ENCODE peak calls at places on chromosomes 5 and 9, in six cellular contexts. A, W, G, F, I and C are unnamed samples.

GRCh38 chr9:304519-305185 is 90.0 kb downstream of the DOCK8 start:
- DNase-seq in A (no peak), W (no peak), I (no peak), G (no peak), F (no peak), C (no peak)

GRCh38 chr9:120735415-120736126 is 21.3 kb upstream of the MEGF9 start:
- DNase-seq in A (no peak), W (peak; percentile 60), G (peak; percentile 83), F (no peak), I (peak; percentile 87), C (no peak)

GRCh38 chr5:149389552-149390495 is 10.7 kb upstream of the IL17B start:
- DNase-seq in I (no peak), G (no peak), A (no peak), W (no peak), F (peak; percentile 91), C (no peak)

GRCh38 chr5:79236970-79237734 is 1.2 kb downstream of the JMY start:
- DNase-seq in A (peak; percentile 43), F (peak; percentile 72), I (peak; percentile 77), W (peak; percentile 60), G (peak; percentile 56), C (peak; percentile 69)

GRCh38 chr5:178248750-178249149 is 16.1 kb upstream of the PHYKPL start:
- DNase-seq in A (no peak), F (no peak), G (no peak), W (no peak), I (no peak), C (no peak)

GRCh38 chr9:124513374-124513994 is 6.3 kb upstream of the NR5A1 start:
- DNase-seq in A (no peak), F (no peak), I (no peak), G (no peak), W (no peak), C (no peak)

GRCh38 chr5:87741891-87742290 is 329.2 kb upstream of the CCNH start:
- DNase-seq in W (no peak), G (no peak), I (no peak), A (no peak), F (no peak), C (no peak)

GRCh38 chr5:152532714-152533113 is 127.6 kb upstream of the NMUR2 start:
- DNase-seq in F (no peak), G (no peak), W (peak; percentile 7), A (peak; percentile 55), I (no peak), C (no peak)

GRCh38 chr9:119216891-119217290 is 152.3 kb downstream of the BRINP1 start:
- DNase-seq in W (no peak), A (no peak), I (no peak), F (peak; percentile 86), G (no peak), C (peak; percentile 65)

GRCh38 chr5:7576023-7576715 is 180.2 kb downstream of the ADCY2 start:
- DNase-seq in G (no peak), A (no peak), F (peak; percentile 82), W (no peak), I (no peak), C (no peak)

GRCh38 chr5:88778736-88779135 is 104.2 kb downstream of the MEF2C start:
- DNase-seq in W (no peak), G (no peak), I (no peak), A (no peak), F (no peak), C (no peak)

GRCh38 chr5:15286659-15287058 is 213.3 kb upstream of the FBXL7 start:
- DNase-seq in A (no peak), F (no peak), G (no peak), W (peak; percentile 15), I (no peak), C (no peak)

GRCh38 chr9:111078391-111079038 is 40.2 kb upstream of the LPAR1 start:
- DNase-seq in A (no peak), G (no peak), I (no peak), W (no peak), F (no peak), C (no peak)

GRCh38 chr5:10550222-10550995 is 13.5 kb upstream of the ANKRD33B start:
- DNase-seq in I (peak; percentile 22), F (peak; percentile 34), G (no peak), W (no peak), A (no peak), C (no peak)

GRCh38 chr9:81772144-81772543 is 82.8 kb upstream of the TLE1 start:
- DNase-seq in F (no peak), I (no peak), G (no peak), W (no peak), A (no peak), C (no peak)

GRCh38 chr9:20683351-20684034 is 566 bp upstream of the FOCAD start:
- DNase-seq in F (peak; percentile 92), A (peak; percentile 2), W (no peak), G (peak; percentile 62), I (no peak), C (peak; percentile 73)

GRCh38 chr9:14104501-14104900 is 209.4 kb downstream of the NFIB start:
- DNase-seq in I (no peak), F (no peak), W (no peak), A (no peak), G (no peak), C (no peak)

GRCh38 chr9:21589344-21590056 is 107.4 kb upstream of the IFNE start:
- DNase-seq in G (no peak), F (no peak), I (no peak), A (no peak), W (no peak), C (no peak)

GRCh38 chr5:88837222-88837621 is 45.8 kb downstream of the MEF2C start:
- DNase-seq in G (no peak), A (no peak), F (no peak), I (no peak), W (no peak), C (no peak)

GRCh38 chr9:25913806-25914205 is 235.6 kb upstream of the TUSC1 start:
- DNase-seq in I (no peak), W (no peak), A (no peak), G (no peak), F (no peak), C (no peak)

GRCh38 chr5:141785135-141785534 is 93.1 kb downstream of the PCDH1 start:
- DNase-seq in G (no peak), F (no peak), W (no peak), I (no peak), A (no peak), C (no peak)

GRCh38 chr5:151459680-151460079 is 12.3 kb downstream of the SLC36A1 start:
- DNase-seq in G (no peak), W (no peak), F (no peak), I (no peak), A (peak; percentile 31), C (no peak)

GRCh38 chr9:1018121-1018520 is 32.0 kb upstream of the DMRT2 start:
- DNase-seq in I (no peak), A (no peak), W (peak; percentile 28), F (no peak), G (no peak), C (no peak)

GRCh38 chr9:86732514-86732913 is 214.8 kb downstream of the GAS1 start:
- DNase-seq in I (no peak), A (no peak), F (peak; percentile 81), G (no peak), W (no peak), C (no peak)

GRCh38 chr5:35458824-35459207 is 158.8 kb upstream of the SPEF2 start:
- DNase-seq in A (no peak), I (no peak), G (no peak), F (no peak), W (no peak), C (no peak)

GRCh38 chr5:111227226-111227782 is 3.1 kb downstream of the CAMK4 start:
- DNase-seq in W (no peak), A (no peak), F (no peak), I (no peak), G (no peak), C (no peak)

GRCh38 chr5:36531401-36531800 is 75.0 kb upstream of the SLC1A3 start:
- DNase-seq in W (no peak), I (no peak), F (no peak), G (no peak), A (no peak), C (no peak)

GRCh38 chr5:108515706-108516105 is 133.8 kb upstream of the FBXL17 start:
- DNase-seq in W (no peak), A (no peak), I (no peak), G (no peak), F (no peak), C (no peak)

GRCh38 chr5:136249678-136250266 is 56.8 kb upstream of the SMIM32 start:
- DNase-seq in F (no peak), A (peak; percentile 35), I (peak; percentile 76), G (peak; percentile 63), W (peak; percentile 32), C (peak; percentile 69)

GRCh38 chr5:3217114-3217513 is 378.5 kb upstream of the IRX1 start:
- DNase-seq in F (no peak), A (no peak), I (no peak), G (no peak), W (no peak), C (no peak)

GRCh38 chr9:12723409-12724028 is 30.3 kb downstream of the TYRP1 start:
- DNase-seq in W (no peak), F (no peak), A (no peak), G (no peak), I (no peak), C (no peak)

GRCh38 chr9:129509508-129509907 is 111.4 kb downstream of the C9orf50 start:
- DNase-seq in G (no peak), A (no peak), F (no peak), W (no peak), I (no peak), C (no peak)

GRCh38 chr9:137167752-137168574 is 1.9 kb downstream of the LRRC26 start:
- DNase-seq in F (no peak), G (no peak), A (peak; percentile 85), I (no peak), W (peak; percentile 84), C (no peak)

GRCh38 chr5:102998224-102998623 is 121.7 kb downstream of the GIN1 start:
- DNase-seq in W (no peak), A (no peak), G (no peak), I (no peak), F (no peak), C (no peak)

GRCh38 chr9:88536951-88537742 is 2.2 kb downstream of the NXNL2 start:
- DNase-seq in I (no peak), G (no peak), W (no peak), A (no peak), F (no peak), C (no peak)

GRCh38 chr5:169546346-169546745 is 37.2 kb upstream of the SPDL1 start:
- DNase-seq in F (no peak), A (no peak), W (no peak), I (no peak), G (no peak), C (no peak)

GRCh38 chr5:9042241-9042640 is 503.6 kb downstream of the SEMA5A start:
- DNase-seq in A (no peak), W (no peak), I (no peak), F (no peak), G (no peak), C (no peak)

GRCh38 chr5:171419663-171420428 is 399 bp downstream of the FGF18 start:
- DNase-seq in I (no peak), A (peak; percentile 62), F (no peak), W (peak; percentile 64), G (no peak), C (peak; percentile 65)

GRCh38 chr9:127776195-127776918 is 2.1 kb downstream of the SH2D3C start:
- DNase-seq in W (no peak), I (peak; percentile 73), A (no peak), G (peak; percentile 78), F (no peak), C (no peak)